ENCODE peak calls at places on chromosomes 11 and 22, in six cellular contexts. B is activated CD4-positive, alpha-beta T cell treated with anti-CD3 and anti-CD28 coated beads, Interleukin-2, amount 50 U/mL, for 4 hours; Q is NCI-H345; S is NCI-H446; A is nephron progenitor cell; M is prostate gland. E is an unnamed sample.

GRCh38 chr22:26476705-26477340 is 6.8 kb downstream of the HPS4 start:
- DNase-seq in M (no peak), A (no peak), B (no peak), S (no peak), Q (no peak), E (no peak)

GRCh38 chr22:24133187-24133965 is 47.9 kb upstream of the SUSD2 start:
- DNase-seq in B (peak), A (no peak), M (no peak), Q (no peak), S (no peak), E (no peak)

GRCh38 chr11:57499413-57499982 is 16.0 kb downstream of the SLC43A1 start:
- DNase-seq in S (peak), Q (peak), A (peak), M (peak), B (no peak), E (peak)

GRCh38 chr11:1107316-1108245 is 32.9 kb downstream of the MUC2 start:
- DNase-seq in B (no peak), S (no peak), Q (no peak), M (no peak), A (no peak), E (no peak)

GRCh38 chr22:29951675-29952413 is 68.9 kb downstream of the MTMR3 start:
- DNase-seq in M (no peak), S (no peak), Q (no peak), B (no peak), A (no peak), E (no peak)

GRCh38 chr11:105181521-105181920 is 42.0 kb upstream of the CARD18 start:
- DNase-seq in S (no peak), Q (no peak), A (no peak), B (no peak), M (no peak), E (no peak)

GRCh38 chr11:69357458-69358397 is 63.8 kb downstream of the MYEOV start:
- DNase-seq in Q (no peak), M (no peak), A (no peak), S (no peak), B (no peak), E (no peak)

GRCh38 chr11:45392154-45392553 is 106.0 kb upstream of the SYT13 start:
- DNase-seq in S (no peak), M (no peak), A (no peak), Q (no peak), B (no peak), E (no peak)

GRCh38 chr22:42892156-42892555 is 35.1 kb upstream of the ARFGAP3 start:
- DNase-seq in S (no peak), Q (no peak), A (no peak), M (no peak), B (no peak), E (no peak)

GRCh38 chr11:108933630-108934029 is 268.8 kb downstream of the DDX10 start:
- DNase-seq in Q (no peak), S (no peak), A (no peak), M (no peak), B (no peak), E (no peak)

GRCh38 chr11:129747161-129747560 is 68.5 kb upstream of the TMEM45B start:
- DNase-seq in A (no peak), Q (no peak), B (no peak), S (no peak), M (no peak), E (no peak)

GRCh38 chr11:77039491-77040400 is 5.5 kb downstream of the B3GNT6 start:
- DNase-seq in M (no peak), S (no peak), Q (no peak), B (no peak), A (peak), E (peak)

GRCh38 chr11:72411623-72412532 is 22.5 kb downstream of the CLPB start:
- DNase-seq in Q (no peak), A (no peak), B (no peak), M (no peak), S (peak), E (peak)

GRCh38 chr11:117816151-117816741 is 8.3 kb downstream of the FXYD2 start:
- DNase-seq in M (no peak), A (peak), S (no peak), Q (peak), B (no peak), E (no peak)

GRCh38 chr22:39839917-39840510 is 53.5 kb downstream of the ENTHD1 start:
- DNase-seq in M (no peak), B (peak), Q (no peak), S (no peak), A (no peak), E (no peak)

GRCh38 chr11:100004541-100004940 is 682.5 kb upstream of the ARHGAP42 start:
- DNase-seq in B (no peak), M (no peak), S (no peak), A (no peak), Q (no peak), E (no peak)

GRCh38 chr11:116700586-116701220 is 72.1 kb downstream of the BUD13 start:
- DNase-seq in A (no peak), B (no peak), Q (no peak), M (no peak), S (no peak), E (no peak)

GRCh38 chr11:2190670-2191471 is 19.3 kb upstream of the TH start:
- DNase-seq in A (no peak), Q (peak), M (no peak), S (no peak), B (no peak), E (no peak)

GRCh38 chr11:87421422-87421821 is 383.7 kb downstream of the TMEM135 start:
- DNase-seq in B (no peak), S (peak), A (peak), Q (peak), M (peak), E (peak)

GRCh38 chr11:65476632-65477270 is 22.1 kb upstream of the MALAT1 start:
- DNase-seq in M (no peak), A (no peak), S (no peak), Q (no peak), B (peak), E (no peak)

GRCh38 chr11:413120-414081 is 1.4 kb downstream of the SIGIRR start:
- DNase-seq in S (no peak), A (peak), Q (no peak), B (no peak), M (no peak), E (no peak)

GRCh38 chr22:20015971-20016733 is 471 bp downstream of the ARVCF start:
- DNase-seq in B (no peak), M (no peak), A (peak), S (no peak), Q (no peak), E (no peak)

GRCh38 chr22:20566420-20567260 is 59.2 kb downstream of the MED15 start:
- DNase-seq in A (no peak), Q (no peak), S (peak), M (peak), B (peak), E (no peak)

GRCh38 chr11:29773656-29774264 is 243.1 kb downstream of the KCNA4 start:
- DNase-seq in A (no peak), S (no peak), M (no peak), B (no peak), Q (no peak), E (peak)

GRCh38 chr22:50525991-50526848 is 822 bp upstream of the SCO2 start:
- DNase-seq in A (peak), S (peak), M (peak), Q (peak), B (peak), E (peak)

GRCh38 chr22:47160141-47160541 is 397.7 kb downstream of the TBC1D22A start:
- DNase-seq in A (no peak), Q (no peak), M (no peak), S (no peak), B (no peak), E (no peak)

GRCh38 chr22:50737728-50738648 is at the start of gene ACR:
- DNase-seq in Q (no peak), S (no peak), B (no peak), M (peak), A (no peak), E (no peak)

GRCh38 chr22:26977741-26978140 is 320.4 kb downstream of the MIAT start:
- DNase-seq in S (no peak), B (no peak), Q (no peak), A (peak), M (no peak), E (no peak)

GRCh38 chr11:10307411-10308207 is 2.7 kb downstream of the ADM start:
- DNase-seq in S (peak), Q (peak), M (peak), A (peak), B (peak), E (peak)

GRCh38 chr11:116929393-116930090 is 92.1 kb upstream of the APOA1 start:
- DNase-seq in Q (no peak), A (no peak), S (no peak), B (no peak), M (no peak), E (no peak)

GRCh38 chr11:63491614-63492372 is 826 bp upstream of the PLAAT5 start:
- DNase-seq in S (no peak), M (no peak), Q (no peak), A (no peak), B (no peak), E (no peak)

GRCh38 chr11:121159721-121160120 is 58.7 kb downstream of the TECTA start:
- DNase-seq in Q (no peak), M (no peak), A (no peak), B (no peak), S (no peak), E (no peak)

GRCh38 chr11:102323542-102324261 is 6.4 kb downstream of the BIRC3 start:
- DNase-seq in Q (no peak), A (no peak), S (no peak), M (no peak), B (no peak), E (no peak)

GRCh38 chr11:129146196-129146595 is 45.9 kb downstream of the ARHGAP32 start:
- DNase-seq in Q (no peak), A (no peak), S (no peak), M (no peak), B (no peak), E (no peak)

E was measured in head of caudate nucleus.